ENCODE peak calls at places on chromosome 3, in six cellular contexts. C, R, M, U, X and Y are unnamed samples.

GRCh38 chr3:30286811-30287210 is 319.6 kb upstream of the TGFBR2 start:
- DNase-seq in C (no peak), R (no peak), M (no peak), U (no peak), X (no peak), Y (no peak)

GRCh38 chr3:52288674-52289073 is 1.0 kb downstream of the GLYCTK start:
- DNase-seq in C (no peak), R (no peak), M (no peak), U (no peak), X (no peak), Y (no peak)

GRCh38 chr3:67809370-67809935 is 155.0 kb upstream of the SUCLG2 start:
- DNase-seq in C (no peak), R (no peak), M (no peak), U (no peak), X (no peak), Y (no peak)

GRCh38 chr3:5017953-5018531 is 38.8 kb downstream of the BHLHE40 start:
- DNase-seq in C (peak; percentile 84), R (no peak), M (peak; percentile 84), U (peak; percentile 36), X (no peak), Y (no peak)

GRCh38 chr3:141738636-141739363 is 702 bp downstream of the RNF7 start:
- DNase-seq in C (no peak), R (peak; percentile 19), M (peak; percentile 82), U (peak; percentile 80), X (peak; percentile 21), Y (no peak)

GRCh38 chr3:128780438-128780837 is 54.5 kb downstream of the RAB7A start:
- DNase-seq in C (no peak), R (no peak), M (no peak), U (no peak), X (no peak), Y (no peak)

GRCh38 chr3:167372138-167372537 is 8.0 kb downstream of the ZBBX start:
- DNase-seq in C (no peak), R (no peak), M (no peak), U (no peak), X (no peak), Y (no peak)

GRCh38 chr3:32132706-32133105 is 26.3 kb downstream of the GPD1L start:
- DNase-seq in C (no peak), R (peak; percentile 16), M (no peak), U (no peak), X (no peak), Y (no peak)

GRCh38 chr3:16143870-16144568 is 30.5 kb upstream of the GALNT15 start:
- DNase-seq in C (no peak), R (no peak), M (no peak), U (no peak), X (no peak), Y (no peak)

GRCh38 chr3:123002100-123002748 is 25.3 kb downstream of the SEMA5B start:
- DNase-seq in C (no peak), R (no peak), M (no peak), U (no peak), X (no peak), Y (no peak)

GRCh38 chr3:119298565-119298941 is 4.4 kb downstream of the ARHGAP31 start:
- DNase-seq in C (no peak), R (no peak), M (no peak), U (no peak), X (no peak), Y (no peak)

GRCh38 chr3:32835049-32835371 is 17.2 kb downstream of the TRIM71 start:
- DNase-seq in C (no peak), R (no peak), M (no peak), U (no peak), X (no peak), Y (no peak)

GRCh38 chr3:97687734-97688133 is 76.8 kb upstream of the ARL6 start:
- DNase-seq in C (no peak), R (no peak), M (no peak), U (no peak), X (no peak), Y (no peak)

GRCh38 chr3:119619094-119619493 is 21.4 kb downstream of the PLA1A start:
- DNase-seq in C (no peak), R (no peak), M (no peak), U (no peak), X (no peak), Y (no peak)

GRCh38 chr3:117409701-117410459 is 700.3 kb downstream of the TUSC7 start:
- DNase-seq in C (no peak), R (no peak), M (no peak), U (peak; percentile 52), X (no peak), Y (no peak)

GRCh38 chr3:179108091-179108490 is 36.5 kb upstream of the ZMAT3 start:
- DNase-seq in C (no peak), R (no peak), M (no peak), U (peak; percentile 67), X (no peak), Y (no peak)

GRCh38 chr3:52685285-52685704 is 418 bp downstream of the PBRM1 start:
- DNase-seq in C (peak; percentile 90), R (peak; percentile 85), M (peak; percentile 90), U (peak; percentile 91), X (peak; percentile 76), Y (peak; percentile 57)

GRCh38 chr3:109045271-109046051 is 72.5 kb downstream of the MORC1 start:
- DNase-seq in C (no peak), R (peak; percentile 98), M (no peak), U (no peak), X (no peak), Y (no peak)

GRCh38 chr3:58683001-58683845 is 16.6 kb upstream of the FAM3D start:
- DNase-seq in C (no peak), R (no peak), M (no peak), U (no peak), X (no peak), Y (no peak)

GRCh38 chr3:156120528-156121251 is at the start of gene KCNAB1:
- DNase-seq in C (no peak), R (no peak), M (no peak), U (no peak), X (no peak), Y (no peak)

GRCh38 chr3:114527036-114527644 is 233.3 kb downstream of the TIGIT start:
- DNase-seq in C (no peak), R (no peak), M (no peak), U (peak; percentile 36), X (no peak), Y (no peak)

GRCh38 chr3:187012609-187013051 is 82.3 kb downstream of the ST6GAL1 start:
- DNase-seq in C (no peak), R (no peak), M (peak; percentile 49), U (no peak), X (no peak), Y (no peak)